ENCODE peak calls at places on chromosomes 11 and 22, in six cellular contexts. R is spleen, Y is dorsolateral prefrontal cortex, B is foreskin fibroblast, X is astrocyte of the spinal cord, Z is astrocyte of the cerebellum. V is an unnamed sample.

GRCh38 chr11:16997624-16998023 is 16.6 kb downstream of the PLEKHA7 start:
- DNase-seq in Y (no peak), R (no peak), Z (no peak), B (no peak), X (no peak), V (no peak)

GRCh38 chr11:75689861-75690641 is 21.2 kb upstream of the MAP6 start:
- DNase-seq in Y (no peak), R (no peak), Z (no peak), B (no peak), X (no peak), V (no peak)

GRCh38 chr11:131859811-131860210 is 489.4 kb downstream of the NTM start:
- DNase-seq in X (peak), R (no peak), Y (no peak), B (peak), Z (no peak), V (peak)

GRCh38 chr11:2459016-2459725 is 14.4 kb downstream of the KCNQ1 start:
- DNase-seq in X (no peak), B (no peak), Y (no peak), Z (no peak), R (peak), V (no peak)

GRCh38 chr22:22558972-22559603 is at the start of gene PRAME:
- DNase-seq in B (no peak), Z (no peak), Y (no peak), X (no peak), R (peak), V (no peak)

GRCh38 chr22:19706661-19707151 is 7.6 kb upstream of the SEPTIN5 start:
- DNase-seq in Y (no peak), X (no peak), R (no peak), B (no peak), Z (no peak), V (no peak)

GRCh38 chr11:29713831-29714320 is 303.0 kb downstream of the KCNA4 start:
- DNase-seq in X (no peak), Y (no peak), Z (no peak), R (no peak), B (no peak), V (no peak)

GRCh38 chr22:45868586-45869443 is 108.1 kb downstream of the WNT7B start:
- DNase-seq in X (no peak), R (peak), B (no peak), Y (no peak), Z (no peak), V (no peak)

GRCh38 chr11:87445002-87445401 is 407.3 kb downstream of the TMEM135 start:
- DNase-seq in Y (no peak), R (no peak), X (peak), B (peak), Z (peak), V (no peak)

GRCh38 chr22:23065495-23066122 is 4.7 kb upstream of the GNAZ start:
- DNase-seq in X (no peak), R (peak), Z (no peak), Y (peak), B (no peak), V (no peak)

GRCh38 chr11:124894606-124895430 is 2.8 kb downstream of the ROBO4 start:
- DNase-seq in Z (no peak), X (no peak), R (no peak), Y (no peak), B (no peak), V (no peak)
- H3K4me3 ChIP-seq in Z (no peak), X (no peak), R (no peak), Y (no peak), B (no peak), V (no peak)

GRCh38 chr11:93537022-93537421 is 6.2 kb downstream of the SMCO4 start:
- DNase-seq in Y (peak), R (no peak), Z (no peak), B (no peak), X (no peak), V (no peak)

GRCh38 chr11:93536346-93536871 is 6.8 kb downstream of the SMCO4 start:
- DNase-seq in X (no peak), Y (no peak), Z (no peak), B (no peak), R (no peak), V (no peak)

GRCh38 chr11:93541154-93541553 is 2.0 kb downstream of the SMCO4 start:
- DNase-seq in R (no peak), Z (no peak), X (no peak), Y (no peak), B (no peak), V (no peak)

GRCh38 chr11:93540337-93540736 is 2.9 kb downstream of the SMCO4 start:
- DNase-seq in B (no peak), Z (no peak), Y (no peak), R (no peak), X (no peak), V (no peak)

DNA sequence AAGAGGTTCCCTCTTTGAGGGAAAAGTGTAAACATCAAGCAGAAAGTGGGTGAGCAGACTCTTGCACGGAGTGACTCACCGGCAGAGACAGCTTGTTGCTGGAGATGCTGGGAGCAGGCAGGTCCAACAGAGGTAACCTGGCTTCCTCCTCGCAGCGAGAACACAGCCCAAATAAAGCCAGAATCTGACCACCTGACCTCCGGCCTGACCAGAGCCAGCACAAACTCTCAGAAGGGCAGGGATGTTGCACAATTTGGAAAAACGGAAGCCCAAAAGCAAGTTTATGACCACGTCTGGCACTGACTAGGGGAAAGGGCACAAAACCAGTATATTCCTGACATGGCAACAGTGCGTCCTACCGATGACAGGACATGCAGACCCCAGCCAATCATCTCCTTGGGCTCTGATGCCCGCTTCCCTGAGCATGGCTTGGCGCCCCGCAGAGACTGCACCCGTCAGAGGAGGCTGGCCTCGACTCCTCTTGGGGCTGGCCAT is 5.4 kb downstream of the SMCO4 start:
- DNase-seq in Y (no peak), B (no peak), Z (no peak), X (no peak), R (peak), V (no peak)
- H3K4me3 ChIP-seq in Y (no peak), B (no peak), Z (no peak), X (no peak), R (no peak), V (no peak)

GRCh38 chr11:68327586-68328370 is 15.4 kb downstream of the LRP5 start:
- DNase-seq in B (no peak), X (no peak), Y (no peak), Z (no peak), R (no peak), V (no peak)
- H3K4me3 ChIP-seq in B (no peak), X (no peak), Y (no peak), Z (no peak), R (no peak), V (no peak)

DNA sequence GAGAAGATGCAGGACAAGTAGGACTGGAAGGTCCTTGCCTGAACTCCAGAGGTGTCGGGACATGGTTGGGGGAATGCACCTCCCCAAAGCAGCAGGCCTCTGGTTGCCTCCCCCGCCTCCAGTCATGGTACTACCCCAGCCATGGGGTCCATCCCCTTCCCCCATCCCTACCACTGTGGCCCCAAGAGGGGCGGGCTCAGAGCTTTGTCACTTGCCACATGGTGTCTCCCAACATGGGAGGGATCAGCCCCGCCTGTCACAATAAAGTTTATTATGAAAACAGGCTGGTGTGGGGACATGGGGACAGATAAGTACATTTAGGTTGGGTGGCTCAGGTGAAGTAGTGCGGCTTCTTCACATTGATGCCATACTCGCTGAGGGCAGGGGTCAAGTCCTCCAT is 1.4 kb downstream of the TAF10 start:
- DNase-seq in R (peak), Y (no peak), Z (no peak), X (no peak), B (no peak), V (no peak)
- H3K4me3 ChIP-seq in R (no peak), Y (no peak), Z (peak), X (no peak), B (peak), V (peak)

GRCh38 chr11:128506999-128507591 is 80.3 kb downstream of the ETS1 start:
- DNase-seq in X (peak), B (peak), Y (peak), Z (peak), R (no peak), V (peak)

GRCh38 chr11:128506384-128506783 is 81.0 kb downstream of the ETS1 start:
- DNase-seq in Z (no peak), R (no peak), B (no peak), Y (no peak), X (no peak), V (no peak)

GRCh38 chr11:128509990-128510389 is 77.4 kb downstream of the ETS1 start:
- DNase-seq in Y (no peak), R (no peak), B (peak), Z (no peak), X (peak), V (no peak)

GRCh38 chr11:128508785-128509518 is 78.4 kb downstream of the ETS1 start:
- DNase-seq in Y (no peak), B (peak), R (no peak), X (peak), Z (no peak), V (no peak)

GRCh38 chr11:128507936-128508335 is 79.4 kb downstream of the ETS1 start:
- DNase-seq in R (no peak), B (no peak), Z (no peak), Y (no peak), X (no peak), V (no peak)
- H3K4me3 ChIP-seq in R (peak), B (peak), Z (no peak), Y (no peak), X (no peak), V (no peak)